ENCODE peak calls at places on chromosomes 1 and 21, in ten cellular contexts. V, Z, W, S, F, C, G, E, I and R are unnamed samples.

GRCh38 chr1:5936126-5936525 is 56.1 kb downstream of the NPHP4 start:
- DNase-seq in Z (no peak), F (no peak), C (no peak), V (no peak), W (no peak), S (no peak), G (no peak), I (no peak), E (no peak), R (no peak)

GRCh38 chr1:91885331-91885715 is 628 bp downstream of the TGFBR3 start:
- DNase-seq in G (peak; percentile 39), Z (peak; percentile 26), E (peak; percentile 67), V (peak; percentile 73), C (no peak), F (peak; percentile 47), S (peak; percentile 29), I (peak; percentile 18), W (peak; percentile 39), R (peak; percentile 19)

GRCh38 chr1:226723640-226724532 is 15.2 kb downstream of the ITPKB start:
- DNase-seq in G (no peak), Z (peak; percentile 46), V (peak; percentile 80), C (peak; percentile 62), W (no peak), I (peak; percentile 79), F (peak; percentile 74), E (peak; percentile 82), S (no peak), R (peak; percentile 79)

GRCh38 chr1:12405325-12406217 is 175.7 kb downstream of the VPS13D start:
- DNase-seq in W (peak; percentile 58), G (peak; percentile 34), F (peak; percentile 24), V (peak; percentile 72), C (peak; percentile 89), S (peak; percentile 38), E (peak; percentile 18), I (peak; percentile 56), Z (peak; percentile 16), R (peak; percentile 54)

GRCh38 chr1:98870959-98871903 is 133.4 kb downstream of the PLPPR5 start:
- DNase-seq in G (no peak), S (no peak), Z (peak; percentile 90), C (no peak), V (no peak), I (peak; percentile 1), F (no peak), E (no peak), W (no peak), R (peak; percentile 3)

GRCh38 chr1:191206808-191207207 is 729.1 kb upstream of the BRINP3 start:
- DNase-seq in C (no peak), F (no peak), S (no peak), E (peak; percentile 45), Z (no peak), W (no peak), V (no peak), G (no peak), I (peak; percentile 28), R (no peak)

GRCh38 chr1:79293611-79294010 is 287.1 kb upstream of the ADGRL4 start:
- DNase-seq in S (no peak), I (peak; percentile 83), G (no peak), C (no peak), V (no peak), Z (no peak), F (peak; percentile 8), E (no peak), W (no peak), R (peak; percentile 91)

GRCh38 chr21:22536511-22536910 is 1538.3 kb downstream of the NCAM2 start:
- DNase-seq in I (peak; percentile 51), F (no peak), G (no peak), S (no peak), Z (peak; percentile 74), W (no peak), C (no peak), E (no peak), V (no peak), R (peak; percentile 0)

GRCh38 chr21:17467829-17468228 is 45.0 kb upstream of the CXADR start:
- DNase-seq in V (no peak), W (no peak), I (no peak), F (no peak), C (no peak), Z (no peak), E (no peak), S (no peak), G (no peak), R (no peak)

GRCh38 chr1:47190807-47191206 is 971 bp upstream of the PDZK1IP1 start:
- DNase-seq in E (no peak), W (no peak), S (no peak), Z (no peak), V (no peak), C (no peak), I (no peak), G (no peak), F (no peak), R (no peak)

GRCh38 chr1:8283058-8283884 is 34.6 kb upstream of the SLC45A1 start:
- DNase-seq in W (peak; percentile 51), G (no peak), C (no peak), F (peak; percentile 22), S (no peak), V (peak; percentile 63), E (no peak), Z (peak; percentile 66), I (no peak), R (no peak)

GRCh38 chr1:234500269-234500668 is 21.3 kb upstream of the TARBP1 start:
- DNase-seq in Z (no peak), F (no peak), E (peak; percentile 29), I (no peak), V (peak; percentile 78), C (no peak), W (no peak), S (no peak), G (no peak), R (peak; percentile 62)

GRCh38 chr21:46207920-46208571 is 20.5 kb downstream of the LSS start:
- DNase-seq in C (no peak), I (no peak), V (peak; percentile 55), E (no peak), G (no peak), W (no peak), Z (no peak), F (no peak), S (no peak), R (no peak)

GRCh38 chr1:207459008-207459407 is 4.9 kb downstream of the CR2 start:
- DNase-seq in C (no peak), F (no peak), I (no peak), Z (no peak), G (no peak), S (no peak), W (no peak), E (no peak), V (no peak), R (no peak)

GRCh38 chr1:52880226-52880625 is 37.7 kb downstream of the ZYG11A start:
- DNase-seq in W (no peak), G (no peak), I (no peak), F (no peak), S (no peak), V (no peak), C (no peak), E (no peak), Z (no peak), R (no peak)

GRCh38 chr1:243917863-243918565 is 68.0 kb upstream of the AKT3 start:
- DNase-seq in V (no peak), C (no peak), G (no peak), F (peak; percentile 71), W (no peak), E (peak; percentile 60), I (peak; percentile 32), Z (no peak), S (no peak), R (peak; percentile 38)

GRCh38 chr1:162085991-162086390 is 16.5 kb downstream of the NOS1AP start:
- DNase-seq in F (no peak), V (no peak), I (no peak), W (no peak), C (no peak), G (no peak), Z (no peak), S (no peak), E (no peak), R (no peak)

GRCh38 chr1:41835488-41835887 is 83.2 kb downstream of the HIVEP3 start:
- DNase-seq in E (no peak), S (no peak), C (no peak), I (no peak), W (no peak), V (no peak), Z (no peak), F (no peak), G (no peak), R (no peak)

GRCh38 chr1:43269627-43270375 is at the start of gene TMEM125:
- DNase-seq in I (no peak), W (peak; percentile 85), E (no peak), G (no peak), V (no peak), S (peak; percentile 91), F (no peak), C (no peak), Z (no peak), R (no peak)
- H3K4me3 ChIP-seq in I (no peak within 1 kb of the TSS), W (peak within 1 kb of the TSS; percentile 28), E (no peak within 1 kb of the TSS), G (peak within 1 kb of the TSS; percentile 14), V (no peak within 1 kb of the TSS), S (peak within 1 kb of the TSS; percentile 34), F (no peak within 1 kb of the TSS), C (peak within 1 kb of the TSS; percentile 15), Z (no peak within 1 kb of the TSS), R (no peak within 1 kb of the TSS)

GRCh38 chr1:21149430-21149861 is 27.3 kb downstream of the EIF4G3 start:
- DNase-seq in C (no peak), Z (no peak), E (peak; percentile 69), W (no peak), F (peak; percentile 88), I (peak; percentile 72), G (no peak), V (no peak), S (peak; percentile 37), R (peak; percentile 31)
- H3K4me3 ChIP-seq in C (no peak overlapping the region), Z (no peak overlapping the region), E (peak overlapping the region; percentile 53), W (no peak overlapping the region), F (no peak overlapping the region), I (no peak overlapping the region), G (no peak overlapping the region), V (no peak overlapping the region), S (no peak overlapping the region), R (no peak overlapping the region)

DNA sequence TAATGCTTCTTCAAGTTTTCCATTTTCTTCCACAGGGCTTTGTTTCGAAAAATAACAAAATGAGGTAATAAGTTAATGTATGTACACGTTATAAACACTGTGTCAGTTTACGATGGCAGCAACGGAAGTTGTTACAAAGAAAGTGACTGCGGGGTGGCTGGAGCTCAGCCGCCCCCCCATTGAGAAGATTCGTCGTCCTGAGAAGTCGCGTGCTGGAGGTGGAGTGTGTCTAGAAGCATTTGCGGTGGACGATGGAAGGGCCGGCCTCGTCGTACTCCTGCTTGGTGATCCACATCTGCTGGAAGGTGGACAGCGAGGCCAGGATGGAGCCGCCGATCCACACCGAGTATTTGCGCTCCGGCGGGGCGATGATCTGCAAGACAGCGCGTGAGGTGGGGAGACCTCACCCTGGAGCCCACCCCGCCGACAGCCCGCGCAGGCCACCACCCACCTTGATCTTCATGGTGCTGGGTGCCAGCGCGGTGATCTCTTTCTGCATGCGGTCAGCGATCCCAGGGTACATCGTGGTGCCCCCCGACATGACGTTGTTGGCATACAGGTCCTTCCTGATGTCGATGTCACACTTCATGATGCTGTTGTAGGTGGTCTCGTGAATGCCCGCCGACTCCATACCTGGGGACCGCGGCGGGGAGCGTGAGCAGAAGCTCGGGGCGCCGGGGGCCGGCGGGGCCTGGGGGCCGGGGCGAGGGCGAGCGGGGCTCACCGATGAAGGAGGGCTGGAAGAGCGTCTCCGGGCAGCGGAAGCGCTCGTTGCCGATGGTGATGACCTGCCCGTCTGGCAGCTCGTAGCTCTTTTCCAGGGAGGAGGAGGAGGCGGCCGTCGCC is 2.4 kb downstream of the ACTA1 start:
- DNase-seq in Z (peak; percentile 17), W (no peak), V (no peak), C (no peak), I (no peak), F (no peak), S (no peak), E (no peak), G (no peak), R (no peak)
- H3K4me3 ChIP-seq in Z (no peak overlapping the region), W (no peak overlapping the region), V (peak overlapping the region; percentile 21), C (no peak overlapping the region), I (no peak overlapping the region), F (peak overlapping the region; percentile 28), S (no peak overlapping the region), E (peak overlapping the region; percentile 32), G (no peak overlapping the region), R (no peak overlapping the region)

GRCh38 chr1:230212405-230212936 is 145.4 kb downstream of the GALNT2 start:
- DNase-seq in E (no peak), Z (no peak), V (no peak), F (no peak), C (no peak), G (no peak), I (no peak), S (no peak), W (no peak), R (no peak)
- H3K4me3 ChIP-seq in E (no peak overlapping the region), Z (no peak overlapping the region), V (no peak overlapping the region), F (no peak overlapping the region), C (no peak overlapping the region), G (no peak overlapping the region), I (no peak overlapping the region), S (no peak overlapping the region), W (no peak overlapping the region), R (no peak overlapping the region)